ENCODE peak calls at places on chromosomes 16 and 17, in four cellular contexts. M, C, Q and L are unnamed samples.

GRCh38 chr17:79942591-79943353 is 92.9 kb downstream of the TBC1D16 start:
- DNase-seq in M (no peak), C (peak), Q (peak), L (peak)

GRCh38 chr17:28552201-28552999 is at the start of gene UNC119:
- DNase-seq in M (peak), C (peak), Q (peak), L (peak)

GRCh38 chr17:70080541-70081347 is 5.7 kb downstream of the KCNJ16 start:
- DNase-seq in M (no peak), C (no peak), Q (no peak), L (no peak)

GRCh38 chr16:73365010-73365409 is 317.1 kb upstream of the ZFHX3 start:
- DNase-seq in M (no peak), C (no peak), Q (no peak), L (no peak)

GRCh38 chr17:4497101-4497824 is 1.4 kb upstream of the SPNS2 start:
- DNase-seq in M (no peak), C (no peak), Q (peak), L (no peak)

GRCh38 chr16:12576878-12577277 is 226.8 kb downstream of the CPPED1 start:
- DNase-seq in M (no peak), C (no peak), Q (no peak), L (no peak)

GRCh38 chr17:5097101-5097834 is 14.4 kb downstream of the ZNF232 start:
- DNase-seq in M (peak), C (peak), Q (peak), L (peak)

GRCh38 chr16:20904507-20905079 is 4.0 kb downstream of the LYRM1 start:
- DNase-seq in M (no peak), C (no peak), Q (no peak), L (no peak)

GRCh38 chr17:45867702-45868101 is 23.0 kb downstream of the SPPL2C start:
- DNase-seq in M (peak), C (no peak), Q (no peak), L (no peak)

GRCh38 chr17:13635951-13636350 is 34.2 kb upstream of the HS3ST3A1 start:
- DNase-seq in M (peak), C (no peak), Q (no peak), L (no peak)

GRCh38 chr16:58381661-58382060 is 10.6 kb upstream of the GINS3 start:
- DNase-seq in M (no peak), C (no peak), Q (no peak), L (no peak)

GRCh38 chr16:58389724-58390123 is 2.5 kb upstream of the GINS3 start:
- DNase-seq in M (no peak), C (no peak), Q (no peak), L (no peak)

GRCh38 chr16:58384437-58385055 is 7.7 kb upstream of the GINS3 start:
- DNase-seq in M (no peak), C (no peak), Q (no peak), L (no peak)

GRCh38 chr16:58379736-58380135 is 12.5 kb upstream of the GINS3 start:
- DNase-seq in M (no peak), C (no peak), Q (no peak), L (no peak)

GRCh38 chr16:58385218-58385773 is 7.0 kb upstream of the GINS3 start:
- DNase-seq in M (no peak), C (no peak), Q (no peak), L (no peak)
- H3K27ac ChIP-seq in M (no peak), C (no peak), Q (no peak), L (no peak)

DNA sequence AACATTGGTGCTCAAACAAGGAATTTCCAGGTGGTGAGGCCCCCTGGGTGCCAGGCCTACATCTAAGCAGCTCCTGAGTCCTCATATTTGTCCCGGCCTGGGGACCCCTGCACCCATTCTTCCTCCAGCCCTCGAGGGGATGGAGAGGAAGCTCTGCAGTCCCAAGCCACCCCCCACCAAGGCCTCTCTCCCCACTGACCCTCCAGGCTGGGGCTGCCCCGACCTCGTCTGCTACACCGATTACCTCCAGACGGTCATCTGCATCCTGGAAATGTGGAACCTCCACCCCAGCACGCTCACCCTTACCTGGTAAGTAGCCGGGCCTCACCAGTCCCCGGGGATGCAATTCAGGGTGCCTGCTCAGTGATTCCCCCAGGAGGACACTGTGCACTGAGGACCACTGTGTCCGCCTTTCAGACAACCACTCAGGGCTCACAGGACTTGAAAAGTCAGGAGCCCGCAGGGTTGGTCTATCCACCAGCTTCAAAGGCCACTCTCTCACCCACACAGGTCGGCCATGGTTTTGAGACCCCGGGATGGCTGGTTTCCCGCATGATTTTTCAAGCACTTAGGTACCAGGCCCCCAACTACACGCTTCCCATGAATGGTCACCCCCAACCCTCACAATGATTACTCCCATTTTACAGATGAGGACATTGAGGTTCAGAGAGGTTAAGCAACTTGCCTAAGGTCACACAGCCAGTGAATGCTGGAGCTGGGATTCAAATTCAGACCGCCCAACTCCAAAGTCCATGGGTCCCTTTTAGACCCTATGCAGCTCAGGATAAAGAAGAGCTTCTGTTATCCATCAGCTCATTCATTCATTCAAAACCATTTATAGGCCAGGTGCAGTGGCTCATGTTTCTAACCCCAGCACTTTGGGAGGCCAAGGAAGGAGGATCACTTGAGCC is 32.4 kb downstream of the IL21R start:
- DNase-seq in M (no peak), C (peak), Q (no peak), L (no peak)
- H3K27ac ChIP-seq in M (no peak), C (no peak), Q (no peak), L (no peak)

GRCh38 chr17:81865358-81865732 is 5.0 kb upstream of the P4HB start:
- DNase-seq in M (no peak), C (no peak), Q (no peak), L (no peak)
- H3K27ac ChIP-seq in M (no peak), C (no peak), Q (peak), L (peak)

GRCh38 chr17:1422907-1423306 is 22.9 kb upstream of the YWHAE start:
- DNase-seq in M (peak), C (no peak), Q (peak), L (no peak)

GRCh38 chr17:1421470-1421869 is 21.4 kb upstream of the YWHAE start:
- DNase-seq in M (no peak), C (no peak), Q (peak), L (no peak)

GRCh38 chr17:1420981-1421380 is 21.0 kb upstream of the YWHAE start:
- DNase-seq in M (no peak), C (no peak), Q (no peak), L (no peak)

GRCh38 chr17:1420163-1420562 is 20.1 kb upstream of the YWHAE start:
- DNase-seq in M (no peak), C (no peak), Q (no peak), L (no peak)

GRCh38 chr17:1423456-1424135 is 23.6 kb upstream of the YWHAE start:
- DNase-seq in M (no peak), C (no peak), Q (no peak), L (no peak)
- H3K27ac ChIP-seq in M (no peak), C (no peak), Q (peak), L (no peak)

GRCh38 chr16:84815446-84815845 is 4.3 kb upstream of the CRISPLD2 start:
- DNase-seq in M (no peak), C (no peak), Q (peak), L (no peak)
- H3K27ac ChIP-seq in M (no peak), C (no peak), Q (no peak), L (no peak)

DNA sequence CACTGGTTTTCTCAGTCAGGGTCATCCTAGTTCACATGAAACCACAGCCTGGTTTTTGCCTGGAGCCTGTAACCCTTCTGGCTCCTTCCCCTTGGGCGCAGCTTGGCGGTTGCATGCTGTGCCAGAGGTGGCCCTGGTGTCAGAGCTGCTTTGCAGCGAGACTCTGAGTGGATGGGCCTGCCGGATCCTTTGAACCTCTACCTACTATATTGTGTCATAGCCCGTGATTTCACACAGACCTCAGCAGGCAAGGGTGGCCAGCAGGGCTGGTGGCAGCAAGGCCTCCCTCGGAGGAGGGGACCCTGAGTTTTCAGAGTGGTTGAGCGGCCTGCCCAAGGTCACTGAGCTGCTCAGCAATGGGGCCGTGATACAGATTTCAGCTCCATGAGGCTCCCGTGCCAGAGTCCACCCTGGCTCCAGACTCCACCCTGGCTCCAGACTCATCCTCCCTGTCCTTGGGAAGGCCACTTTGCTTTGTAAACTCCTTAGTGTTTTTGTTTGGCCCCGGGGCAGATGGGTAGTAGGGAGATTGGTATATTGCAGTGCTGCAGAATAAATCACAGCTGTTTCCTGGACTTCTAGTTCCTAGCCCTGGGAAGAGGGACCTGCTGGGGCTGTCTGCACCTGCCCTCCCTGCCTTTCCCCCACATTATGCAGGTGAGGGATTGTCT is 9.7 kb downstream of the MPRIP start:
- DNase-seq in M (no peak), C (peak), Q (peak), L (no peak)
- H3K27ac ChIP-seq in M (no peak), C (peak), Q (peak), L (no peak)

DNA sequence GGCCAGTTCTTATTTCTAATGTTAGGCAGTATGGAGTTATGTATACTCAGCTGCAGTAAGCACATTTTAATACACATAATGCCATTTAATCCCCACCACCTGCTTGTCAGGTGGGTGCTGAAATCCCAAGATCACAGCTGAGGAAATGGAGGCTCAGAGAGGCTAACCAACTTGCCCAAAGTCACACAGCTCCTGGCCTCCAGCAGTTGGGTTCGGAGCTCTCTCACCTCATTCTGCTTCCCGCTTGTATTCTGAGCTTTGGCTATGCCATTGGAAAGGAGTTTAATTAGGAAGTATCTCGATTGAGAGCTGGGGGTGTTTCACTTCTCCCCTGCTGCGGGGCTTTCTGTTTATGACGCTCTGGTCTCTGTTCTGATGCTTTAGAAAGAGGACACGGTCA is 72.6 kb upstream of the CACNG5 start:
- DNase-seq in M (no peak), C (no peak), Q (no peak), L (no peak)
- H3K27ac ChIP-seq in M (no peak), C (no peak), Q (no peak), L (no peak)

GRCh38 chr17:57941384-57942370 is 13.5 kb downstream of the CUEDC1 start:
- DNase-seq in M (no peak), C (peak), Q (peak), L (no peak)

GRCh38 chr17:57938061-57938502 is 17.1 kb downstream of the CUEDC1 start:
- DNase-seq in M (no peak), C (no peak), Q (peak), L (no peak)

GRCh38 chr17:57940217-57940616 is 15.0 kb downstream of the CUEDC1 start:
- DNase-seq in M (no peak), C (no peak), Q (peak), L (no peak)

GRCh38 chr17:57940653-57941329 is 14.4 kb downstream of the CUEDC1 start:
- DNase-seq in M (no peak), C (peak), Q (peak), L (no peak)

DNA sequence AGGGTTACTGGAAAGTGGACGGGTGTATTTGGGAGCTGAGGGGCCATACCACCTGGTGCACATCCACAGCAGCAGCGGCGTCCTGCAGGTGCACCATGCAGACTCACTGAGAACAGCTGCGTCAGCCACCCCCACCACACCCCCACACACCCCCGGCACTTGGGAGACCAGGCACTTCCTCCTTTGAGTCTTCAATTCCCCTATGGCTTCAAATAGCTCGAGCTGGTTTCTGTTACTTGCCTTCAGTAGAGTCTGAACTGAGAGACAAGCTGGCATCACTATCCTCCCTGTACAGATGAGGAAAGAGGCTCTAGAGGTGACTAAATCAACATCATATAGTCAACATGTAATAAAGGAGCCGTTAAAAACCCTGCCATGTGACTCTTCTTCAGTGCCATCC is 15.4 kb downstream of the CUEDC1 start:
- DNase-seq in M (no peak), C (no peak), Q (peak), L (no peak)
- H3K27ac ChIP-seq in M (no peak), C (peak), Q (peak), L (no peak)

GRCh38 chr17:59899099-59899498 is 6.2 kb downstream of the RPS6KB1 start:
- DNase-seq in M (no peak), C (no peak), Q (no peak), L (peak)
- H3K27ac ChIP-seq in M (no peak), C (no peak), Q (peak), L (no peak)